ENCODE peak calls at places on chromosomes 1 and 21, in seven cellular contexts. D is RWPE1; Y is neural crest cell; S is smooth muscle cell of the brain vasculature; U is epithelial cell of esophagus; R is germinal center; P is CD8-positive, alpha-beta memory T cell. Q is an unnamed sample.

GRCh38 chr1:70719164-70719563 is 308.1 kb downstream of the CTH start:
- DNase-seq in R (no peak), D (no peak), S (no peak), P (no peak), Y (no peak), U (no peak), Q (no peak)

GRCh38 chr1:200131551-200132125 is 104.1 kb downstream of the NR5A2 start:
- DNase-seq in U (peak), D (no peak), S (no peak), P (no peak), R (no peak), Y (no peak), Q (no peak)

GRCh38 chr1:201648066-201648910 is 109.4 kb downstream of the NAV1 start:
- DNase-seq in S (no peak), P (no peak), R (no peak), D (peak), U (peak), Y (peak), Q (peak)

GRCh38 chr1:208799186-208799585 is 555.0 kb upstream of the PLXNA2 start:
- DNase-seq in P (no peak), R (no peak), Y (no peak), U (peak), S (no peak), D (no peak), Q (no peak)

GRCh38 chr1:30847358-30847972 is 61.1 kb downstream of the SDC3 start:
- DNase-seq in Y (peak), S (peak), U (peak), D (no peak), P (no peak), R (no peak), Q (peak)

GRCh38 chr1:202623075-202623474 is 87.2 kb downstream of the SYT2 start:
- DNase-seq in U (no peak), D (no peak), P (no peak), S (no peak), R (no peak), Y (no peak), Q (peak)

GRCh38 chr1:216627252-216627651 is 96.0 kb downstream of the ESRRG start:
- DNase-seq in P (no peak), U (no peak), R (no peak), S (no peak), Y (no peak), D (no peak), Q (no peak)

GRCh38 chr1:203744008-203744972 is 20.7 kb upstream of the LAX1 start:
- DNase-seq in D (no peak), U (peak), S (no peak), P (peak), Y (no peak), R (no peak), Q (peak)

GRCh38 chr1:2268285-2269056 is 40.4 kb downstream of the SKI start:
- DNase-seq in R (no peak), U (no peak), P (no peak), D (no peak), Y (no peak), S (no peak), Q (no peak)

GRCh38 chr21:42276076-42276475 is 39.1 kb downstream of the TFF3 start:
- DNase-seq in P (no peak), S (no peak), D (no peak), U (no peak), Y (no peak), R (no peak), Q (no peak)

GRCh38 chr1:33078030-33078591 is 2.8 kb upstream of the AZIN2 start:
- DNase-seq in S (no peak), D (no peak), U (no peak), P (no peak), R (no peak), Y (no peak), Q (no peak)

GRCh38 chr1:230384380-230385172 is 41.6 kb downstream of the PGBD5 start:
- DNase-seq in S (no peak), U (no peak), Y (no peak), P (no peak), D (no peak), R (no peak), Q (no peak)

GRCh38 chr1:202664083-202664482 is 46.2 kb downstream of the SYT2 start:
- DNase-seq in D (no peak), Y (no peak), P (no peak), R (no peak), S (no peak), U (peak), Q (no peak)

GRCh38 chr1:89516055-89516454 is 8.6 kb upstream of the LRRC8B start:
- DNase-seq in R (no peak), U (peak), D (peak), S (no peak), P (no peak), Y (no peak), Q (no peak)

GRCh38 chr1:150061632-150062101 is 5.9 kb upstream of the VPS45 start:
- DNase-seq in Y (no peak), P (no peak), S (no peak), U (peak), R (no peak), D (peak), Q (peak)

GRCh38 chr1:159197767-159198557 is 6.7 kb upstream of the ACKR1 start:
- DNase-seq in D (peak), Y (peak), R (peak), U (peak), S (peak), P (no peak), Q (peak)

GRCh38 chr1:245279346-245279745 is 124.6 kb downstream of the KIF26B start:
- DNase-seq in Y (no peak), R (no peak), U (no peak), D (no peak), P (no peak), S (no peak), Q (no peak)

GRCh38 chr1:18907914-18908845 is 5.8 kb upstream of the ALDH4A1 start:
- DNase-seq in S (no peak), D (no peak), P (no peak), R (peak), U (no peak), Y (no peak), Q (no peak)

GRCh38 chr1:110428961-110429360 is 21.5 kb upstream of the LAMTOR5 start:
- DNase-seq in D (no peak), U (no peak), P (no peak), Y (no peak), R (no peak), S (no peak), Q (peak)

GRCh38 chr1:111988743-111989453 is 570 bp downstream of the KCND3 start:
- DNase-seq in S (no peak), R (no peak), D (no peak), U (no peak), P (no peak), Y (peak), Q (no peak)

GRCh38 chr1:224615861-224616760 is at the start of gene CNIH3:
- DNase-seq in D (peak), U (peak), S (no peak), R (peak), P (peak), Y (peak), Q (no peak)

GRCh38 chr1:214439352-214440119 is 111.9 kb downstream of the PTPN14 start:
- DNase-seq in R (no peak), S (no peak), U (peak), P (no peak), D (peak), Y (no peak), Q (no peak)

GRCh38 chr21:46540087-46540710 is 64.7 kb downstream of the S100B start:
- DNase-seq in Y (no peak), R (no peak), D (no peak), S (no peak), P (no peak), U (no peak), Q (peak)

GRCh38 chr1:229254910-229255541 is 15.9 kb upstream of the RAB4A start:
- DNase-seq in R (no peak), D (no peak), U (peak), P (peak), Y (no peak), S (no peak), Q (no peak)

GRCh38 chr1:71882241-71883036 is 399.9 kb downstream of the NEGR1 start:
- DNase-seq in D (no peak), U (no peak), R (no peak), Y (no peak), P (no peak), S (no peak), Q (no peak)

GRCh38 chr1:75130865-75131592 is 3.2 kb upstream of the LHX8 start:
- DNase-seq in R (no peak), P (no peak), U (no peak), Y (peak), S (no peak), D (no peak), Q (peak)

GRCh38 chr1:228276361-228276831 is 68.6 kb downstream of the OBSCN start:
- DNase-seq in S (no peak), U (no peak), Y (no peak), D (no peak), R (peak), P (no peak), Q (peak)

GRCh38 chr1:21696931-21697330 is 27.8 kb upstream of the RAP1GAP start:
- DNase-seq in S (no peak), Y (no peak), D (no peak), R (no peak), P (no peak), U (no peak), Q (no peak)

Q was measured in sigmoid colon.